ENCODE peak calls at places on chromosomes 3 and 15, in seven cellular contexts. E is fibroblast of pulmonary artery, K is GM20000, P is IMR-90, W is ovary, X is psoas muscle, S is neural crest cell. C is an unnamed sample.

GRCh38 chr3:100802126-100802525 is 92.8 kb downstream of the TFG start:
- DNase-seq in E (no peak), K (no peak), P (peak), W (no peak), X (no peak), S (no peak), C (peak)

GRCh38 chr15:39193611-39194010 is 387.3 kb upstream of the THBS1 start:
- DNase-seq in E (no peak), K (no peak), P (no peak), W (no peak), X (no peak), S (no peak), C (no peak)

GRCh38 chr3:129612350-129613204 is 6.1 kb upstream of the PLXND1 start:
- DNase-seq in E (no peak), K (no peak), P (peak), W (no peak), X (peak), S (no peak), C (peak)

GRCh38 chr15:98884894-98885293 is 122.7 kb downstream of the PGPEP1L start:
- DNase-seq in E (no peak), K (no peak), P (no peak), W (no peak), X (peak), S (no peak), C (no peak)

GRCh38 chr15:65423977-65424679 is 1.4 kb upstream of the IGDCC4 start:
- DNase-seq in E (no peak), K (no peak), P (peak), W (no peak), X (no peak), S (no peak), C (no peak)

GRCh38 chr3:75249005-75249404 is 415.1 kb upstream of the FRG2C start:
- DNase-seq in E (no peak), K (no peak), P (no peak), W (no peak), X (no peak), S (no peak), C (no peak)

GRCh38 chr15:63040509-63040908 is 2.0 kb upstream of the TPM1 start:
- DNase-seq in E (no peak), K (no peak), P (no peak), W (no peak), X (no peak), S (no peak), C (no peak)

GRCh38 chr3:152779649-152780048 is 55.3 kb upstream of the P2RY1 start:
- DNase-seq in E (peak), K (no peak), P (no peak), W (no peak), X (no peak), S (no peak), C (no peak)

GRCh38 chr3:47429476-47430270 is 46.1 kb downstream of the SCAP start:
- DNase-seq in E (no peak), K (peak), P (no peak), W (no peak), X (peak), S (no peak), C (no peak)

GRCh38 chr3:141934354-141934753 is 57.9 kb downstream of the ATP1B3 start:
- DNase-seq in E (no peak), K (no peak), P (no peak), W (no peak), X (no peak), S (no peak), C (no peak)

GRCh38 chr3:151135548-151136337 is 50.3 kb downstream of the MED12L start:
- DNase-seq in E (no peak), K (no peak), P (no peak), W (no peak), X (no peak), S (no peak), C (no peak)

GRCh38 chr15:82030191-82030590 is 15.6 kb downstream of the MEX3B start:
- DNase-seq in E (no peak), K (no peak), P (no peak), W (no peak), X (no peak), S (no peak), C (no peak)

GRCh38 chr3:177441813-177442646 is 244.7 kb upstream of the TBL1XR1 start:
- DNase-seq in E (no peak), K (peak), P (no peak), W (no peak), X (no peak), S (no peak), C (no peak)

GRCh38 chr15:66496951-66497501 is 536 bp downstream of the SNAPC5 start:
- DNase-seq in E (no peak), K (no peak), P (no peak), W (no peak), X (no peak), S (no peak), C (no peak)

GRCh38 chr15:68465861-68466560 is 34.0 kb upstream of the ITGA11 start:
- DNase-seq in E (peak), K (no peak), P (no peak), W (no peak), X (no peak), S (no peak), C (no peak)

GRCh38 chr3:18194431-18194830 is 230.7 kb downstream of the SATB1 start:
- DNase-seq in E (peak), K (no peak), P (peak), W (no peak), X (no peak), S (no peak), C (no peak)

GRCh38 chr3:53255360-53255774 is 455 bp downstream of the TKT start:
- DNase-seq in E (no peak), K (peak), P (no peak), W (peak), X (no peak), S (peak), C (no peak)

GRCh38 chr3:170598091-170598502 is 12.2 kb upstream of the SLC7A14 start:
- DNase-seq in E (no peak), K (no peak), P (no peak), W (no peak), X (no peak), S (no peak), C (no peak)

GRCh38 chr3:31532587-31533168 is at the start of gene STT3B:
- DNase-seq in E (peak), K (peak), P (peak), W (peak), X (peak), S (peak), C (peak)

GRCh38 chr15:44710236-44711088 is 661 bp downstream of the PATL2 start:
- DNase-seq in E (peak), K (peak), P (peak), W (no peak), X (no peak), S (no peak), C (no peak)

GRCh38 chr3:73580343-73580742 is 44.4 kb downstream of the PDZRN3 start:
- DNase-seq in E (peak), K (no peak), P (peak), W (no peak), X (no peak), S (no peak), C (peak)

GRCh38 chr15:43440721-43441281 is 52.2 kb downstream of the TP53BP1 start:
- DNase-seq in E (peak), K (peak), P (peak), W (peak), X (no peak), S (no peak), C (peak)

GRCh38 chr15:65926899-65927298 is 57.6 kb downstream of the RAB11A start:
- DNase-seq in E (no peak), K (peak), P (no peak), W (no peak), X (no peak), S (no peak), C (no peak)

GRCh38 chr15:41564286-41564959 is 5.4 kb downstream of the TYRO3 start:
- DNase-seq in E (peak), K (no peak), P (no peak), W (peak), X (no peak), S (peak), C (no peak)

GRCh38 chr3:98657429-98657828 is 64.0 kb upstream of the CPOX start:
- DNase-seq in E (no peak), K (peak), P (no peak), W (no peak), X (no peak), S (no peak), C (no peak)

GRCh38 chr15:45094358-45094730 is 19.6 kb downstream of the DUOX2 start:
- DNase-seq in E (no peak), K (no peak), P (peak), W (no peak), X (no peak), S (no peak), C (no peak)

GRCh38 chr3:2098398-2099027 is at the start of gene CNTN4:
- DNase-seq in E (no peak), K (peak), P (no peak), W (no peak), X (peak), S (peak), C (no peak)
- TF ChIP-seq CTCF in E (no peak), K (no peak), P (no peak), W (no peak), X (no peak), S (peak), C (no peak)

DNA sequence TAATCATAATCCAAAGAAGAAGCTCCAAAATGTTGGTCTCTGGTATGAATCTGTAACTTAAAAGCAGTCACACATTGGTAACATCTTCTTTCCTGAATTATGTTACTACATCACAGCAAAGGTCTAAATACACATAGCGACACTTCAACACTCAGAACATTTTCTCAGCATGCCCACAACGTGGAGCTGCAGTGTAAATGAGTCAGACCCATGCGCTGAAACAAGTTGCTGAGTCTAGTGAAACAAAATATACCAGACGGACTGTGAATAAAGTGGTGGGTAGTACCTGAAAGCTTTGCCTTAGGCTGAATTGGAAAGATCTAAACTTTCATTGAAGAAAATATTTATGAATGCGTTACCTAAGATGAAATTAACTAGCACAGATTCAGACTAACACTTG is 33.2 kb upstream of the GOLGA8B start:
- DNase-seq in E (peak), K (no peak), P (peak), W (no peak), X (no peak), S (no peak), C (peak)
- TF ChIP-seq CTCF in E (peak), K (no peak), P (peak), W (no peak), X (no peak), S (peak), C (peak)

GRCh38 chr15:78599189-78599588 is 21.6 kb downstream of the CHRNA3 start:
- DNase-seq in E (no peak), K (no peak), P (no peak), W (no peak), X (no peak), S (no peak), C (no peak)

GRCh38 chr15:78598348-78598747 is 22.4 kb downstream of the CHRNA3 start:
- DNase-seq in E (no peak), K (no peak), P (no peak), W (no peak), X (no peak), S (no peak), C (no peak)

GRCh38 chr15:78597583-78597982 is 23.2 kb downstream of the CHRNA3 start:
- DNase-seq in E (no peak), K (no peak), P (no peak), W (no peak), X (no peak), S (no peak), C (no peak)
- TF ChIP-seq CTCF in E (no peak), K (no peak), P (no peak), W (no peak), X (no peak), S (no peak), C (no peak)

GRCh38 chr3:156132313-156132712 is 11.9 kb downstream of the KCNAB1 start:
- DNase-seq in E (no peak), K (no peak), P (no peak), W (no peak), X (no peak), S (no peak), C (no peak)
- TF ChIP-seq CTCF in E (no peak), K (no peak), P (no peak), W (no peak), X (no peak), S (no peak), C (no peak)

GRCh38 chr15:87755226-87755625 is 501.3 kb downstream of the NTRK3 start:
- DNase-seq in E (no peak), K (no peak), P (no peak), W (no peak), X (no peak), S (no peak), C (peak)

GRCh38 chr15:87757084-87757483 is 499.5 kb downstream of the NTRK3 start:
- DNase-seq in E (no peak), K (no peak), P (no peak), W (no peak), X (no peak), S (no peak), C (no peak)

GRCh38 chr15:87752250-87752951 is 504.1 kb downstream of the NTRK3 start:
- DNase-seq in E (peak), K (no peak), P (peak), W (no peak), X (no peak), S (no peak), C (peak)

GRCh38 chr15:87756072-87756471 is 500.5 kb downstream of the NTRK3 start:
- DNase-seq in E (no peak), K (no peak), P (no peak), W (no peak), X (no peak), S (no peak), C (no peak)

GRCh38 chr15:87753539-87753938 is 503.0 kb downstream of the NTRK3 start:
- DNase-seq in E (no peak), K (no peak), P (no peak), W (no peak), X (no peak), S (no peak), C (no peak)
- TF ChIP-seq CTCF in E (no peak), K (no peak), P (no peak), W (no peak), X (no peak), S (no peak), C (no peak)

GRCh38 chr3:137409584-137409983 is 354.5 kb upstream of the SOX14 start:
- DNase-seq in E (no peak), K (no peak), P (no peak), W (no peak), X (no peak), S (no peak), C (no peak)
- TF ChIP-seq CTCF in E (no peak), K (no peak), P (no peak), W (no peak), X (no peak), S (no peak), C (peak)

C was measured in HFFc6.